ENCODE peak calls at places on chromosomes 1 and 21, in four cellular contexts. One of them, this sample, is unnamed.

GRCh38 chr1:241640867-241641542 is 836 bp upstream of the CHML start:
- DNase-seq in A549: peak
- DNase-seq in GM12878: no peak
- DNase-seq in K562: no peak
- DNase-seq in this sample: peak

GRCh38 chr1:54570161-54570560 is 22.1 kb downstream of the ACOT11 start:
- DNase-seq in GM12878: no peak
- DNase-seq in K562: no peak
- DNase-seq in A549: no peak
- DNase-seq in this sample: no peak

GRCh38 chr1:225998560-225999226 is 450 bp downstream of the SDE2 start:
- DNase-seq in K562: peak
- DNase-seq in GM12878: no peak
- DNase-seq in A549: peak
- DNase-seq in this sample: peak

GRCh38 chr1:18320051-18320450 is 160.7 kb upstream of the KLHDC7A start:
- DNase-seq in GM12878: no peak
- DNase-seq in A549: no peak
- DNase-seq in K562: no peak
- DNase-seq in this sample: no peak

GRCh38 chr1:46288485-46289133 is 14.8 kb downstream of the LRRC41 start:
- DNase-seq in GM12878: no peak
- DNase-seq in K562: no peak
- DNase-seq in A549: no peak
- DNase-seq in this sample: no peak

GRCh38 chr1:38073926-38074677 is 27.5 kb upstream of the POU3F1 start:
- DNase-seq in K562: no peak
- DNase-seq in GM12878: no peak
- DNase-seq in A549: no peak
- DNase-seq in this sample: no peak

GRCh38 chr1:32012709-32013385 is 821 bp upstream of the KHDRBS1 start:
- DNase-seq in A549: no peak
- DNase-seq in K562: no peak
- DNase-seq in GM12878: no peak
- DNase-seq in this sample: no peak

GRCh38 chr1:40776236-40777072 is 7.1 kb upstream of the KCNQ4 start:
- DNase-seq in A549: no peak
- DNase-seq in K562: no peak
- DNase-seq in GM12878: no peak
- DNase-seq in this sample: no peak

GRCh38 chr1:213192026-213192425 is 141.0 kb downstream of the RPS6KC1 start:
- DNase-seq in GM12878: no peak
- DNase-seq in K562: no peak
- DNase-seq in A549: no peak
- DNase-seq in this sample: no peak

GRCh38 chr1:64929221-64929620 is 37.1 kb downstream of the JAK1 start:
- DNase-seq in K562: no peak
- DNase-seq in A549: no peak
- DNase-seq in GM12878: no peak
- DNase-seq in this sample: no peak

GRCh38 chr1:99558539-99558938 is 87.4 kb upstream of the PALMD start:
- DNase-seq in GM12878: no peak
- DNase-seq in K562: no peak
- DNase-seq in A549: no peak
- DNase-seq in this sample: no peak

GRCh38 chr1:38121231-38121680 is 74.7 kb upstream of the POU3F1 start:
- DNase-seq in A549: no peak
- DNase-seq in K562: no peak
- DNase-seq in GM12878: no peak
- DNase-seq in this sample: no peak

GRCh38 chr1:12134716-12135115 is 32.1 kb upstream of the TNFRSF1B start:
- DNase-seq in GM12878: no peak
- DNase-seq in A549: no peak
- DNase-seq in K562: no peak
- DNase-seq in this sample: no peak

GRCh38 chr1:172719066-172719627 is 60.2 kb downstream of the FASLG start:
- DNase-seq in K562: no peak
- DNase-seq in GM12878: no peak
- DNase-seq in A549: no peak
- DNase-seq in this sample: no peak

GRCh38 chr21:33380483-33380998 is 22.7 kb upstream of the IFNGR2 start:
- DNase-seq in GM12878: peak
- DNase-seq in K562: peak
- DNase-seq in A549: peak
- DNase-seq in this sample: peak

GRCh38 chr1:173603056-173603591 is at the start of gene SLC9C2:
- DNase-seq in GM12878: no peak
- DNase-seq in A549: no peak
- DNase-seq in K562: no peak
- DNase-seq in this sample: no peak

GRCh38 chr1:174274884-174275283 is 115.6 kb downstream of the RABGAP1L start:
- DNase-seq in K562: no peak
- DNase-seq in A549: no peak
- DNase-seq in GM12878: no peak
- DNase-seq in this sample: no peak

GRCh38 chr1:3375256-3375655 is 79.2 kb upstream of the ARHGEF16 start:
- DNase-seq in GM12878: no peak
- DNase-seq in K562: no peak
- DNase-seq in A549: no peak
- DNase-seq in this sample: no peak

GRCh38 chr1:29786195-29786594 is 549.9 kb downstream of the PTPRU start:
- DNase-seq in K562: no peak
- DNase-seq in A549: no peak
- DNase-seq in GM12878: no peak
- DNase-seq in this sample: no peak

GRCh38 chr1:62437273-62437945 is 560 bp downstream of the USP1 start:
- DNase-seq in A549: no peak
- DNase-seq in K562: no peak
- DNase-seq in GM12878: no peak
- DNase-seq in this sample: no peak

GRCh38 chr1:87450615-87451209 is 122.0 kb downstream of the LMO4 start:
- DNase-seq in A549: peak
- DNase-seq in K562: peak
- DNase-seq in GM12878: peak
- DNase-seq in this sample: peak

GRCh38 chr1:59673575-59674467 is 140.9 kb upstream of the HOOK1 start:
- DNase-seq in A549: no peak
- DNase-seq in GM12878: no peak
- DNase-seq in K562: no peak
- DNase-seq in this sample: no peak

GRCh38 chr1:43991200-43991475 is 261 bp upstream of the CCDC24 start:
- DNase-seq in GM12878: no peak
- DNase-seq in A549: no peak
- DNase-seq in K562: no peak
- DNase-seq in this sample: no peak

GRCh38 chr1:59194621-59195020 is 102.3 kb upstream of the FGGY start:
- DNase-seq in GM12878: no peak
- DNase-seq in K562: no peak
- DNase-seq in A549: no peak
- DNase-seq in this sample: no peak

DNA sequence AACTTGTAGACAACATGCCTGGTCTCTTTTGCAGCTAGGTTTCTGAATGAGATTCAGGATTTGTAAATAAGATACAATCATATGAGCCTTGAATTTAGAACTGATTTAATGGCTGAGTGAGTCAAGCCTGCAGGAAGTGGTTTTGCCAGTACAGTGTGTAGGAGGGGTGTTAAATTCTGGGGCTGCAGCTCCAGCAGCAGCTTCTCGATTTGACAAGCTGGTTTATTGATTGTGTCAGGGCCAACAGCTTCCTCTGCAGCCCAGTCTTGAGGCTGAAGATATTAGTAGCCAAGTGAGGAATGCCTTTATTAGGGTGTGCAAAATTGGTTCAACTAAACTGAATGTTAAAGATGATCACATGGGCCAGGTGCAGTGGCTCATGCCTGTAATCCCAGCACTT is 11.5 kb upstream of the PLA2G5 start:
- DNase-seq in K562: no peak
- DNase-seq in GM12878: no peak
- DNase-seq in A549: no peak
- DNase-seq in this sample: no peak
- TF ChIP-seq POLR2AphosphoS2 in K562: no peak
- TF ChIP-seq POLR2AphosphoS2 in GM12878: no peak
- TF ChIP-seq POLR2AphosphoS2 in A549: no peak
- TF ChIP-seq POLR2AphosphoS2 in this sample: no peak

DNA sequence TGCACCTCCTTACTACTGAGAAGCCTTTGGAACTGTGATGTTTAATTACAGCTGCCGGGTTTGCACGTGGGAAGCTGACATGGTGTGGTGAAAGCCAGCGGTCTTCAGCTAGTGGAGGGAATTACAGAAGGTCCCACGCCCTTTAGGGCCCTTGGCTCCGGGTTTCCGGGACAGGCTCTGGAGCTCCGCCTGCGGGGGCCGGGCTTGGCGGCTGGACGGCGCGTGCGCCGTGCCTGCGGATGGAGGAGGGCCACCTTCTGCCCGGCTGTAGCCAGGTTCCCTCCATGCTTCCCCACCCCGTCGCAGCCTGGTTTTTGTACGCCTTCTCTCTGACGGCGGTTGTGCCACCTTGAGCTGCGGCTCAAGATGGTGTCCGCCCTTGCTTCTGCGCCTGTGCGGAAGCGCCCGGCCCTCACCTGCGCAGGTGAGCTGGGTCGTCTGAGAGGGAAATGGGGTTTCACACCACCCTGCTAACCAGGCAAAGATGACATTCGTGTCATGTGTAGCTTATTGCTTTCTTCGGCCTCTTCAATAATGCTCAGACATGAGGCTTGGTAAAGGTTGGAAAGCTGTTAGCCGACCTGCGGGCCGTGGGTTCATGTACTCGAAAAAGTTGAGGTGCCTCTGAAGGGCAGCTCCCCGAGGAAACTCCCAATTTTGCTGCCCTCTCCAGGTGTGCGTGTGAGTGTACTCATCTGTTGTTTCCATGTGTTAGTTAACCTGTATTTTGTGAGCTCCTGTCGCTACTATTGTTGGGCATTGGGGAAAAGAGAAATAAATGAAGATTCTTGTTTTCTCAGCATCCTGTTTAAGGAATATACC is 36.6 kb upstream of the OPRD1 start:
- DNase-seq in A549: no peak
- DNase-seq in GM12878: no peak
- DNase-seq in K562: peak
- DNase-seq in this sample: no peak
- TF ChIP-seq POLR2AphosphoS2 in A549: no peak
- TF ChIP-seq POLR2AphosphoS2 in GM12878: no peak
- TF ChIP-seq POLR2AphosphoS2 in K562: no peak
- TF ChIP-seq POLR2AphosphoS2 in this sample: no peak

GRCh38 chr1:22893292-22893691 is 79.4 kb downstream of the LACTBL1 start:
- DNase-seq in K562: no peak
- DNase-seq in GM12878: no peak
- DNase-seq in A549: no peak
- DNase-seq in this sample: no peak

GRCh38 chr1:22892789-22893188 is 79.9 kb downstream of the LACTBL1 start:
- DNase-seq in GM12878: no peak
- DNase-seq in K562: no peak
- DNase-seq in A549: no peak
- DNase-seq in this sample: no peak

GRCh38 chr1:22900451-22900850 is 72.2 kb downstream of the LACTBL1 start:
- DNase-seq in K562: no peak
- DNase-seq in A549: no peak
- DNase-seq in GM12878: no peak
- DNase-seq in this sample: no peak

GRCh38 chr1:22895357-22895756 is 77.3 kb downstream of the LACTBL1 start:
- DNase-seq in A549: no peak
- DNase-seq in GM12878: no peak
- DNase-seq in K562: no peak
- DNase-seq in this sample: no peak

GRCh38 chr1:22896184-22896583 is 76.5 kb downstream of the LACTBL1 start:
- DNase-seq in K562: no peak
- DNase-seq in A549: no peak
- DNase-seq in GM12878: no peak
- DNase-seq in this sample: no peak
- TF ChIP-seq POLR2AphosphoS2 in K562: no peak
- TF ChIP-seq POLR2AphosphoS2 in A549: no peak
- TF ChIP-seq POLR2AphosphoS2 in GM12878: no peak
- TF ChIP-seq POLR2AphosphoS2 in this sample: no peak

GRCh38 chr1:53558916-53559315 is 99.7 kb downstream of the DMRTB1 start:
- DNase-seq in K562: no peak
- DNase-seq in A549: no peak
- DNase-seq in GM12878: no peak
- DNase-seq in this sample: no peak

GRCh38 chr1:53556657-53557227 is 97.5 kb downstream of the DMRTB1 start:
- DNase-seq in K562: no peak
- DNase-seq in A549: no peak
- DNase-seq in GM12878: no peak
- DNase-seq in this sample: no peak

GRCh38 chr1:53559391-53559815 is 100.2 kb downstream of the DMRTB1 start:
- DNase-seq in A549: no peak
- DNase-seq in K562: no peak
- DNase-seq in GM12878: no peak
- DNase-seq in this sample: no peak

GRCh38 chr1:53557369-53557768 is 98.2 kb downstream of the DMRTB1 start:
- DNase-seq in GM12878: no peak
- DNase-seq in A549: no peak
- DNase-seq in K562: no peak
- DNase-seq in this sample: no peak

DNA sequence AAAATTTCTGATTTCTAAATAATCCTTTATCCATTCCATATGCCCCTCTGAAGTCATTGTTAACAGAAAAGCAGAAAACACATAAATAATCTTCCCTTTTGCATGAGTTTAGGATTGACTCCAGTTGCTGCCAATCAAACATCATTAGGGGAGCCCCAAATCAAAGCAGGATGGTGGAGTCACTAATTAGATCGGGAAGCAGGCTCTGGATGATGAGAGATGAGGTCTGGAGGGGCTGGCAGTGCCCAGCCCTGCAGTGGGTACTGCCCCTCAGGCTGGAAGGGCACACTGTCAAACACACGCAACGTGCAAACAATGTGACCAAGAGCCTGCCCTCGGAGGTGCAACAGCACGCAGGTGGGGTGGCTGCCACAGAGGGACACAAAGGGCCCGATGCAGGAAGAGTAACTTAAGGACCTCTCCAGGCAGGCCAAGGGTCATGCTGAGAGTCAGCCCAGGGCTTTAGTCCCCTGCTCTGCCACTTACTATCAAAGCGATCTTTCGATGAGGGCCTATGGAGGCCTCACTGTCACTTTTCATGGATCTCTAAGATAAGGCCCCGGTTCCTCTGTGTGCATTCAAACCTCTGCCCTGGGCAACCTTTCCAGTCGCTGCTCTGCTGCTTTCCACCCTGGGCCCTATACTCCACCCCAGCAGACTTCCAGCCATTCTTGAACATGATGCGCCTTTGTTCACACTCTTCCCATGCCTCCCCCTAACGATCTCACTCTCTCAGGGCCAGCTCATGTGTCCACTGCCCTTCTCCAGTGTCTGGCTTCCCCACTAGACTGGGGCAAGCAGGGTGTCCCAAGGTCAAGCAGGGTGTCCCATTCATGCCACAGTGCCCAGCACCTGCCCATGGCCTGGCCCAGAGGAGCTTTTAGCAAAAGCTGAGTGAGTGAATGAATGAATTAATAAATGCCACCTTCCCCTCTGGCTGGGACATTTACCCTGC is 98.9 kb downstream of the DMRTB1 start:
- DNase-seq in GM12878: no peak
- DNase-seq in K562: no peak
- DNase-seq in A549: no peak
- DNase-seq in this sample: no peak
- TF ChIP-seq POLR2AphosphoS2 in GM12878: no peak
- TF ChIP-seq POLR2AphosphoS2 in K562: no peak
- TF ChIP-seq POLR2AphosphoS2 in A549: no peak
- TF ChIP-seq POLR2AphosphoS2 in this sample: no peak

This sample was measured in HepG2.